ENCODE peak calls at places on chromosome 15, in four cellular contexts. One of them, this sample, is unnamed.
A peak's percentile ranks its signal among the peaks of the same experiment; 100 is the strongest.

GRCh38 chr15:44811347-44811746 is 75.0 kb downstream of the TRIM69 start:
- DNase-seq in mesenchymal stem cell: no peak
- DNase-seq in neuronal stem cell: no peak
- DNase-seq in mesendoderm: no peak
- DNase-seq in this sample: no peak

GRCh38 chr15:70613259-70613658 is 150.1 kb downstream of the UACA start:
- DNase-seq in mesenchymal stem cell: no peak
- DNase-seq in neuronal stem cell: no peak
- DNase-seq in mesendoderm: no peak
- DNase-seq in this sample: no peak

GRCh38 chr15:89665449-89666146 is 10.3 kb upstream of the KIF7 start:
- DNase-seq in mesenchymal stem cell: peak; percentile 75
- DNase-seq in neuronal stem cell: peak; percentile 56
- DNase-seq in mesendoderm: peak; percentile 64
- DNase-seq in this sample: peak; percentile 59

GRCh38 chr15:38069001-38069400 is 134.6 kb downstream of the TMCO5A start:
- DNase-seq in mesenchymal stem cell: peak; percentile 84
- DNase-seq in neuronal stem cell: no peak
- DNase-seq in mesendoderm: no peak
- DNase-seq in this sample: peak; percentile 85

GRCh38 chr15:63054985-63055384 is 12.4 kb downstream of the TPM1 start:
- DNase-seq in mesenchymal stem cell: peak; percentile 48
- DNase-seq in neuronal stem cell: no peak
- DNase-seq in mesendoderm: no peak
- DNase-seq in this sample: no peak

GRCh38 chr15:29727871-29728270 is 94.4 kb downstream of the TJP1 start:
- DNase-seq in mesenchymal stem cell: no peak
- DNase-seq in neuronal stem cell: no peak
- DNase-seq in mesendoderm: no peak
- DNase-seq in this sample: no peak

GRCh38 chr15:96767703-96768434 is 437.4 kb downstream of the NR2F2 start:
- DNase-seq in mesenchymal stem cell: no peak
- DNase-seq in neuronal stem cell: no peak
- DNase-seq in mesendoderm: peak; percentile 72
- DNase-seq in this sample: no peak

GRCh38 chr15:95875141-95875643 is 455.3 kb upstream of the NR2F2 start:
- DNase-seq in mesenchymal stem cell: no peak
- DNase-seq in neuronal stem cell: no peak
- DNase-seq in mesendoderm: no peak
- DNase-seq in this sample: no peak

GRCh38 chr15:80949756-80950155 is 39.9 kb downstream of the MESD start:
- DNase-seq in mesenchymal stem cell: no peak
- DNase-seq in neuronal stem cell: no peak
- DNase-seq in mesendoderm: no peak
- DNase-seq in this sample: no peak

GRCh38 chr15:57732526-57733331 is 26.2 kb downstream of the POLR2M start:
- DNase-seq in mesenchymal stem cell: peak; percentile 62
- DNase-seq in neuronal stem cell: peak; percentile 55
- DNase-seq in mesendoderm: peak; percentile 68
- DNase-seq in this sample: peak; percentile 50

GRCh38 chr15:41881925-41882688 is 11.7 kb downstream of the SPTBN5 start:
- DNase-seq in mesenchymal stem cell: no peak
- DNase-seq in neuronal stem cell: no peak
- DNase-seq in mesendoderm: peak; percentile 32
- DNase-seq in this sample: no peak

GRCh38 chr15:85545757-85546156 is 165.4 kb downstream of the AKAP13 start:
- DNase-seq in mesenchymal stem cell: no peak
- DNase-seq in neuronal stem cell: no peak
- DNase-seq in mesendoderm: no peak
- DNase-seq in this sample: no peak

GRCh38 chr15:100694381-100695012 is 92.1 kb downstream of the ASB7 start:
- DNase-seq in mesenchymal stem cell: peak; percentile 83
- DNase-seq in neuronal stem cell: no peak
- DNase-seq in mesendoderm: no peak
- DNase-seq in this sample: peak; percentile 62

GRCh38 chr15:63389902-63390301 is 8.3 kb upstream of the CA12 start:
- DNase-seq in mesenchymal stem cell: no peak
- DNase-seq in neuronal stem cell: no peak
- DNase-seq in mesendoderm: no peak
- DNase-seq in this sample: no peak

GRCh38 chr15:87735536-87735935 is 521.0 kb downstream of the NTRK3 start:
- DNase-seq in mesenchymal stem cell: no peak
- DNase-seq in neuronal stem cell: no peak
- DNase-seq in mesendoderm: no peak
- DNase-seq in this sample: no peak

GRCh38 chr15:60062826-60063225 is 58.7 kb downstream of the FOXB1 start:
- DNase-seq in mesenchymal stem cell: no peak
- DNase-seq in neuronal stem cell: no peak
- DNase-seq in mesendoderm: no peak
- DNase-seq in this sample: peak; percentile 53

GRCh38 chr15:99704444-99704838 is 28.8 kb downstream of the LYSMD4 start:
- DNase-seq in mesenchymal stem cell: peak; percentile 91
- DNase-seq in neuronal stem cell: peak; percentile 65
- DNase-seq in mesendoderm: peak; percentile 94
- DNase-seq in this sample: peak; percentile 90

GRCh38 chr15:98003528-98003927 is 43.0 kb downstream of the ARRDC4 start:
- DNase-seq in mesenchymal stem cell: no peak
- DNase-seq in neuronal stem cell: no peak
- DNase-seq in mesendoderm: peak; percentile 45
- DNase-seq in this sample: no peak

GRCh38 chr15:31446546-31446945 is 119.9 kb downstream of the KLF13 start:
- DNase-seq in mesenchymal stem cell: no peak
- DNase-seq in neuronal stem cell: no peak
- DNase-seq in mesendoderm: no peak
- DNase-seq in this sample: no peak

GRCh38 chr15:44157679-44158078 is 37.4 kb downstream of the FRMD5 start:
- DNase-seq in mesenchymal stem cell: peak; percentile 85
- DNase-seq in neuronal stem cell: no peak
- DNase-seq in mesendoderm: no peak
- DNase-seq in this sample: peak; percentile 96

GRCh38 chr15:101522621-101523559 is 33.4 kb upstream of the PCSK6 start:
- DNase-seq in mesenchymal stem cell: no peak
- DNase-seq in neuronal stem cell: no peak
- DNase-seq in mesendoderm: no peak
- DNase-seq in this sample: no peak

GRCh38 chr15:30030350-30030749 is 52.4 kb upstream of the GOLGA8J start:
- DNase-seq in mesenchymal stem cell: no peak
- DNase-seq in neuronal stem cell: no peak
- DNase-seq in mesendoderm: no peak
- DNase-seq in this sample: no peak

GRCh38 chr15:66595937-66596545 is 30.2 kb upstream of the LCTL start:
- DNase-seq in mesenchymal stem cell: no peak
- DNase-seq in neuronal stem cell: no peak
- DNase-seq in mesendoderm: no peak
- DNase-seq in this sample: peak; percentile 54

GRCh38 chr15:67118808-67119207 is 53.4 kb downstream of the SMAD3 start:
- DNase-seq in mesenchymal stem cell: no peak
- DNase-seq in neuronal stem cell: no peak
- DNase-seq in mesendoderm: no peak
- DNase-seq in this sample: no peak

GRCh38 chr15:25733036-25733855 is 129.9 kb downstream of the ATP10A start:
- DNase-seq in mesenchymal stem cell: no peak
- DNase-seq in neuronal stem cell: no peak
- DNase-seq in mesendoderm: no peak
- DNase-seq in this sample: no peak

GRCh38 chr15:98889930-98890695 is 117.5 kb downstream of the PGPEP1L start:
- DNase-seq in mesenchymal stem cell: peak; percentile 95
- DNase-seq in neuronal stem cell: no peak
- DNase-seq in mesendoderm: peak; percentile 70
- DNase-seq in this sample: peak; percentile 95

GRCh38 chr15:45573961-45574629 is 13.1 kb upstream of the BLOC1S6 start:
- DNase-seq in mesenchymal stem cell: peak; percentile 40
- DNase-seq in neuronal stem cell: peak; percentile 54
- DNase-seq in mesendoderm: peak; percentile 86
- DNase-seq in this sample: no peak

GRCh38 chr15:98394546-98394945 is 253.8 kb upstream of the IGF1R start:
- DNase-seq in mesenchymal stem cell: no peak
- DNase-seq in neuronal stem cell: no peak
- DNase-seq in mesendoderm: no peak
- DNase-seq in this sample: no peak

GRCh38 chr15:50138391-50138790 is 19.4 kb upstream of the ATP8B4 start:
- DNase-seq in mesenchymal stem cell: peak; percentile 26
- DNase-seq in neuronal stem cell: no peak
- DNase-seq in mesendoderm: no peak
- DNase-seq in this sample: peak; percentile 34

GRCh38 chr15:89067751-89068150 is 20.5 kb upstream of the ABHD2 start:
- DNase-seq in mesenchymal stem cell: no peak
- DNase-seq in neuronal stem cell: no peak
- DNase-seq in mesendoderm: no peak
- DNase-seq in this sample: peak; percentile 61

GRCh38 chr15:93362821-93363220 is 273.8 kb upstream of the RGMA start:
- DNase-seq in mesenchymal stem cell: no peak
- DNase-seq in neuronal stem cell: peak; percentile 46
- DNase-seq in mesendoderm: peak; percentile 67
- DNase-seq in this sample: no peak

GRCh38 chr15:29352402-29352801 is 82.8 kb upstream of the NSMCE3 start:
- DNase-seq in mesenchymal stem cell: no peak
- DNase-seq in neuronal stem cell: no peak
- DNase-seq in mesendoderm: no peak
- DNase-seq in this sample: no peak

GRCh38 chr15:33131880-33132279 is 62.6 kb downstream of the FMN1 start:
- DNase-seq in mesenchymal stem cell: no peak
- DNase-seq in neuronal stem cell: no peak
- DNase-seq in mesendoderm: no peak
- DNase-seq in this sample: peak; percentile 72

GRCh38 chr15:43889072-43889471 is 62.3 kb downstream of the WDR76 start:
- DNase-seq in mesenchymal stem cell: no peak
- DNase-seq in neuronal stem cell: no peak
- DNase-seq in mesendoderm: no peak
- DNase-seq in this sample: no peak

GRCh38 chr15:38073278-38073930 is 139.0 kb downstream of the TMCO5A start:
- DNase-seq in mesenchymal stem cell: peak; percentile 50
- DNase-seq in neuronal stem cell: no peak
- DNase-seq in mesendoderm: peak; percentile 79
- DNase-seq in this sample: peak; percentile 35

GRCh38 chr15:42279234-42279723 is 6.0 kb upstream of the TMEM87A start:
- DNase-seq in mesenchymal stem cell: no peak
- DNase-seq in neuronal stem cell: no peak
- DNase-seq in mesendoderm: no peak
- DNase-seq in this sample: no peak

GRCh38 chr15:61522375-61522774 is 293.3 kb upstream of the RORA start:
- DNase-seq in mesenchymal stem cell: no peak
- DNase-seq in neuronal stem cell: no peak
- DNase-seq in mesendoderm: no peak
- DNase-seq in this sample: no peak
- H3K4me3 ChIP-seq in mesenchymal stem cell: no peak overlapping the region
- H3K4me3 ChIP-seq in neuronal stem cell: no peak overlapping the region
- H3K4me3 ChIP-seq in mesendoderm: no peak overlapping the region
- H3K4me3 ChIP-seq in this sample: no peak overlapping the region

GRCh38 chr15:83270176-83270575 is 14.3 kb downstream of the BNC1 start:
- DNase-seq in mesenchymal stem cell: no peak
- DNase-seq in neuronal stem cell: no peak
- DNase-seq in mesendoderm: no peak
- DNase-seq in this sample: no peak
- H3K4me2 ChIP-seq in mesenchymal stem cell: no peak overlapping the region
- H3K4me2 ChIP-seq in neuronal stem cell: no peak overlapping the region
- H3K4me2 ChIP-seq in mesendoderm: no peak overlapping the region
- H3K4me2 ChIP-seq in this sample: no peak overlapping the region

DNA sequence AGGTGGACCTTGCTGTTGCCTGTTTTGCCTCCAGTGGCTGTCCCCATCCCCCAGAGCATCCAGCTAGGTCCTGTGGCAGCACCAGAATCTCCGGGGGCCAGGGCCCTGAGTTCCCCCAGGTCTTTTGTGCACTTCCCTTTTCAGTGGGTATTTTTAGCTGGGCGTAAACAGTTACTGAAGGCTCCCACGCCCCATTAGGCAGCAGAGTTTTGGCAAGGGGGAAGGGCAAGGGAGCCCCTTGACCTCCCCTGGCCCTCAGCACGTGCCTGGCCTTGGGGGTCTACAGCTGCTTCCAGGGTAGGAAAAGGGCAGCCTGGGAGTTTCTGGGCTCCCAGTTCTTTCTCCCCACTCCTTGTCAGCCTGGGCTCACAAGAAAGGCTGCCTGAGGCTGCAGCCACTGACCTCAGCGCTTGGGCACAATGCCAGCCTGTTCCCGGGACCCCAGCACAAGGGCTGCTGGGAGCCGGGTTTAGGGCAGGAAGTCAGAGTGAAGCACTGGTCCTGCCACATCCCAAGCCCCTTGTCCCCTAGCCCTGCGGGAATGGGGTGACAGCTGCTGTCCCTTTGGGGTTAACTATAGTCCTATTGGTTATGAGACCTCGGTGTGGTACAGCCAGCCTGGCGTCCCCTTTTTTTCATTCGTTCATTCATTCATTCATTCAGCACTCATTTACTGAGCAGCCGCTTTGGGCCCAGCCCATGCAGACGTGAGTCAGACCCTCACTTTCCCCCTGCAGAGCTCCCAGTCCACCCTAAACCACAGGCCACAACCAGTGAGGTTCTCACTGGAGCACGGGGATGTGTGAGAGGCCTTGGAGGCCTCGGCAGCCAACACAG is 8.4 kb downstream of the CSK start:
- DNase-seq in mesenchymal stem cell: peak; percentile 88
- DNase-seq in neuronal stem cell: no peak
- DNase-seq in mesendoderm: no peak
- DNase-seq in this sample: peak; percentile 85
- H4K8ac ChIP-seq in mesenchymal stem cell: no peak overlapping the region
- H4K8ac ChIP-seq in neuronal stem cell: no peak overlapping the region
- H4K8ac ChIP-seq in mesendoderm: no peak overlapping the region
- H4K8ac ChIP-seq in this sample: peak overlapping the region; percentile 28

GRCh38 chr15:72902929-72903260 is 119.3 kb upstream of the ADPGK start:
- DNase-seq in mesenchymal stem cell: no peak
- DNase-seq in neuronal stem cell: no peak
- DNase-seq in mesendoderm: no peak
- DNase-seq in this sample: no peak
- H3K4me3 ChIP-seq in mesenchymal stem cell: no peak overlapping the region
- H3K4me3 ChIP-seq in neuronal stem cell: no peak overlapping the region
- H3K4me3 ChIP-seq in mesendoderm: no peak overlapping the region
- H3K4me3 ChIP-seq in this sample: no peak overlapping the region

DNA sequence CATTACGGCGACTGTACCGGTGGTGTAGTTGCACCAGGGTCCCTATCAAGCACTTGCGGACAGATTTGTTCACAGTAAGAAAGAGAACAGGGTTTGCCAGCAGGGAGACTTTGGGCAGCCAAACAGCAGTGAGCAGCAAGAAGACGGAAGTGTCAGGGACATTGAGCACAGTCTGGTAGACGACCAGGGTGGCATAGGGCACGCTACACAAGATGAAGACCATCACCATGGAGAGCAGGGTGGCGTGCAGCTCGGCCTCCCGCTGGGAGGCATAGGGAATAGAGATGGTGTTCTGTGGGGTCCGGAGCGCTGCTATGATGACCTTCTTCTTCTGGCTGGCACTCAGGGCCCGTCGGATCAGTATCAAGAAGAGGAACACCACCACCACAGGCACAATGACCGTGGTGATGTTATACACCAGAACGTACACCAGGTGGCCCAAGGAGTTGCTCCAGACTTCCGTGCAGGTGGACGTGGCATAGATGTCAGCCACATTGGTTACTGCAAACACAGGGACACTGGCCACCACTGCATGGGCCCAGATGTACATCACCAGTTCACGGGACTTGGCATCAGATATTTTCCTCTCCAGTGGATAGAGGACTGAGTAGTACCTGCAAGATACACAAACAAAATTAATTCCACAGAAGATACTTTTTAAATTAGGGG is 19.1 kb upstream of the FSIP1 start:
- DNase-seq in mesenchymal stem cell: peak; percentile 32
- DNase-seq in neuronal stem cell: no peak
- DNase-seq in mesendoderm: peak; percentile 49
- DNase-seq in this sample: no peak
- H3K4me2 ChIP-seq in mesenchymal stem cell: no peak overlapping the region
- H3K4me2 ChIP-seq in neuronal stem cell: no peak overlapping the region
- H3K4me2 ChIP-seq in mesendoderm: no peak overlapping the region
- H3K4me2 ChIP-seq in this sample: no peak overlapping the region